ENCODE peak calls at places on chromosomes 2 and 18, in nine cellular contexts. N is stimulated activated CD8-positive, alpha-beta memory T cell treated with anti-CD3 and anti-CD28 coated beads, Interleukin-7, amount 100 ng/mL, for 1 hour; G is HFF-Myc; W is activated naive CD8-positive, alpha-beta T cell treated with anti-CD3 and anti-CD28 coated beads for 36 hours; I is A549; T is heart right ventricle; F is T-helper 22 cell; V is OCI-M1; S is endothelial cell. B is an unnamed sample.

GRCh38 chr2:211439011-211439410 is 882.6 kb downstream of the CPS1 start:
- DNase-seq in W (no peak), S (no peak), G (no peak), F (no peak), T (no peak), I (no peak), N (no peak), V (no peak), B (no peak)

GRCh38 chr2:21117688-21118087 is 6.1 kb upstream of the TDRD15 start:
- DNase-seq in N (no peak), I (no peak), G (no peak), T (no peak), S (no peak), F (no peak), W (no peak), V (no peak), B (no peak)

GRCh38 chr18:21330122-21330701 is 88.2 kb downstream of the GREB1L start:
- DNase-seq in G (peak; percentile 61), N (no peak), F (no peak), T (no peak), V (no peak), W (no peak), S (no peak), I (peak; percentile 62), B (peak; percentile 43)

GRCh38 chr2:101823347-101823791 is 125.9 kb downstream of the MAP4K4 start:
- DNase-seq in G (no peak), V (peak; percentile 56), S (peak; percentile 58), F (peak; percentile 36), W (peak; percentile 67), N (peak; percentile 49), T (no peak), I (peak; percentile 67), B (peak; percentile 80)

GRCh38 chr2:101881131-101881530 is 110.6 kb upstream of the IL1R2 start:
- DNase-seq in N (no peak), G (no peak), S (no peak), T (no peak), V (no peak), W (no peak), F (no peak), I (no peak), B (no peak)

GRCh38 chr2:60484080-60484737 is 69.2 kb downstream of the BCL11A start:
- DNase-seq in G (no peak), I (no peak), T (no peak), V (no peak), S (no peak), N (no peak), F (no peak), W (no peak), B (peak; percentile 22)

GRCh38 chr2:173763641-173764040 is 201.5 kb downstream of the SP3 start:
- DNase-seq in V (no peak), W (no peak), I (no peak), G (no peak), S (no peak), F (no peak), T (no peak), N (no peak), B (no peak)

GRCh38 chr2:188181035-188181434 is 110.6 kb upstream of the GULP1 start:
- DNase-seq in W (no peak), V (peak; percentile 73), G (no peak), F (no peak), I (no peak), S (no peak), N (no peak), T (no peak), B (no peak)

GRCh38 chr2:46850742-46851141 is 64.9 kb downstream of the MCFD2 start:
- DNase-seq in S (no peak), G (no peak), T (no peak), F (no peak), I (peak; percentile 56), N (no peak), W (no peak), V (no peak), B (no peak)

GRCh38 chr2:25341753-25342371 is at the start of gene DNMT3A:
- DNase-seq in W (peak; percentile 64), I (peak; percentile 59), G (no peak), S (peak; percentile 47), T (peak; percentile 85), N (peak; percentile 35), V (peak; percentile 50), F (peak; percentile 25), B (peak; percentile 77)

GRCh38 chr2:187403568-187404260 is 44.3 kb downstream of the CALCRL start:
- DNase-seq in F (no peak), G (no peak), T (no peak), W (no peak), I (peak; percentile 5), S (no peak), V (no peak), N (no peak), B (no peak)

GRCh38 chr18:46343456-46343855 is 239.3 kb downstream of the HAUS1 start:
- DNase-seq in W (no peak), G (no peak), S (no peak), F (no peak), I (no peak), V (no peak), N (no peak), T (no peak), B (no peak)

GRCh38 chr2:148640767-148641166 is 3.8 kb upstream of the EPC2 start:
- DNase-seq in T (no peak), G (no peak), F (no peak), V (no peak), I (peak; percentile 43), S (no peak), N (no peak), W (no peak), B (peak; percentile 23)

GRCh38 chr2:95268208-95269035 is 5.8 kb upstream of the PROM2 start:
- DNase-seq in F (no peak), I (no peak), W (no peak), T (no peak), N (no peak), S (no peak), G (no peak), V (no peak), B (no peak)

GRCh38 chr2:140698736-140699135 is 1432.1 kb downstream of the LRP1B start:
- DNase-seq in N (no peak), V (no peak), F (no peak), S (no peak), W (no peak), I (no peak), G (no peak), T (no peak), B (no peak)

GRCh38 chr2:235641956-235642355 is 148.1 kb downstream of the AGAP1 start:
- DNase-seq in S (no peak), G (no peak), T (no peak), W (no peak), N (no peak), I (no peak), V (no peak), F (no peak), B (no peak)

GRCh38 chr2:181741756-181742155 is 61.4 kb upstream of the NEUROD1 start:
- DNase-seq in S (no peak), W (no peak), F (no peak), I (no peak), N (no peak), G (no peak), T (no peak), V (no peak), B (no peak)

GRCh38 chr2:22880161-22880560 is 504.8 kb upstream of the KLHL29 start:
- DNase-seq in G (no peak), W (no peak), F (no peak), S (no peak), T (no peak), I (no peak), N (no peak), V (no peak), B (no peak)

GRCh38 chr2:37775908-37776250 is 104.4 kb upstream of the CDC42EP3 start:
- DNase-seq in N (no peak), F (no peak), W (no peak), V (no peak), I (no peak), T (no peak), G (no peak), S (no peak), B (no peak)

GRCh38 chr2:70833246-70833645 is 2.4 kb downstream of the CD207 start:
- DNase-seq in I (no peak), N (no peak), S (no peak), W (no peak), V (no peak), T (no peak), G (no peak), F (no peak), B (no peak)

GRCh38 chr2:15975676-15976075 is 35.3 kb downstream of the MYCN start:
- DNase-seq in W (no peak), T (no peak), F (no peak), S (no peak), G (no peak), V (no peak), N (no peak), I (no peak), B (no peak)

GRCh38 chr2:8644605-8645175 is 37.2 kb upstream of the ID2 start:
- DNase-seq in T (peak; percentile 55), G (no peak), N (no peak), V (no peak), W (no peak), S (no peak), I (peak; percentile 50), F (no peak), B (no peak)

GRCh38 chr2:9777081-9777480 is 66.2 kb upstream of the TAF1B start:
- DNase-seq in G (no peak), V (no peak), N (no peak), T (no peak), I (no peak), S (no peak), F (no peak), W (no peak), B (no peak)

GRCh38 chr2:12949406-12949805 is 232.7 kb downstream of the TRIB2 start:
- DNase-seq in W (no peak), S (no peak), T (no peak), I (no peak), V (no peak), G (no peak), F (no peak), N (no peak), B (no peak)

GRCh38 chr2:12705230-12705629 is 11.5 kb upstream of the TRIB2 start:
- DNase-seq in V (peak; percentile 64), T (no peak), N (no peak), F (no peak), G (no peak), W (no peak), I (no peak), S (no peak), B (no peak)

GRCh38 chr18:10210077-10210476 is 244.4 kb upstream of the APCDD1 start:
- DNase-seq in T (no peak), G (no peak), I (no peak), F (no peak), S (no peak), V (no peak), W (no peak), N (no peak), B (peak; percentile 79)

GRCh38 chr2:146203232-146203631 is 1641.6 kb upstream of the ACVR2A start:
- DNase-seq in W (no peak), S (no peak), V (no peak), N (no peak), F (no peak), G (no peak), I (no peak), T (no peak), B (no peak)

GRCh38 chr2:64978514-64979268 is 10.5 kb upstream of the SLC1A4 start:
- DNase-seq in N (no peak), S (no peak), T (no peak), I (peak; percentile 37), F (no peak), W (no peak), V (peak; percentile 47), G (peak; percentile 33), B (no peak)

GRCh38 chr2:127526940-127527804 is 883 bp upstream of the IWS1 start:
- DNase-seq in T (no peak), V (peak; percentile 75), F (no peak), W (no peak), S (no peak), G (no peak), I (no peak), N (peak; percentile 7), B (peak; percentile 58)

GRCh38 chr18:37393945-37394609 is 171.5 kb downstream of the CELF4 start:
- DNase-seq in F (no peak), I (peak; percentile 10), N (no peak), G (peak; percentile 19), V (no peak), S (peak; percentile 66), W (no peak), T (peak; percentile 83), B (peak; percentile 95)

GRCh38 chr18:3494245-3494526 is 44.2 kb downstream of the TGIF1 start:
- DNase-seq in T (no peak), S (no peak), W (no peak), I (no peak), V (no peak), G (no peak), N (no peak), F (no peak), B (no peak)

B was measured in neural progenitor cell.